ENCODE peak calls at places on chromosomes 13 and 19, in five cellular contexts. Q is A549, Z is suprapubic skin, W is K562, F is SK-N-SH. V is an unnamed sample.

GRCh38 chr13:33208290-33208990 is 77.1 kb downstream of the STARD13 start:
- DNase-seq in F (no peak), Q (no peak), W (no peak), Z (no peak), V (no peak)

GRCh38 chr13:53920916-53921315 is 892.3 kb downstream of the OLFM4 start:
- DNase-seq in W (no peak), F (no peak), Q (no peak), Z (no peak), V (no peak)

GRCh38 chr13:77026783-77027621 is at the start of gene FBXL3:
- DNase-seq in Q (peak; percentile 61), W (peak; percentile 85), F (peak; percentile 97), Z (peak; percentile 87), V (peak; percentile 84)

GRCh38 chr19:13164370-13165090 is 14.3 kb downstream of the IER2 start:
- DNase-seq in F (peak; percentile 84), W (no peak), Z (no peak), Q (no peak), V (peak; percentile 47)

GRCh38 chr19:19061491-19061890 is 2.3 kb upstream of the SLC25A42 start:
- DNase-seq in W (no peak), F (no peak), Q (no peak), Z (no peak), V (peak; percentile 28)

GRCh38 chr13:41565221-41565620 is 107.9 kb downstream of the RGCC start:
- DNase-seq in W (no peak), Z (no peak), F (no peak), Q (no peak), V (no peak)

GRCh38 chr13:46530084-46530935 is 22.7 kb upstream of the LRCH1 start:
- DNase-seq in F (no peak), Q (no peak), W (no peak), Z (no peak), V (no peak)

GRCh38 chr19:1088419-1089066 is 6.6 kb downstream of the POLR2E start:
- DNase-seq in W (no peak), Q (no peak), Z (no peak), F (no peak), V (peak; percentile 47)

GRCh38 chr19:8566855-8567254 is 10.4 kb downstream of the MYO1F start:
- DNase-seq in F (no peak), Z (no peak), Q (no peak), W (no peak), V (no peak)
- TF ChIP-seq EP300 in F (no peak), Z (no peak), Q (no peak), W (no peak), V (no peak)

DNA sequence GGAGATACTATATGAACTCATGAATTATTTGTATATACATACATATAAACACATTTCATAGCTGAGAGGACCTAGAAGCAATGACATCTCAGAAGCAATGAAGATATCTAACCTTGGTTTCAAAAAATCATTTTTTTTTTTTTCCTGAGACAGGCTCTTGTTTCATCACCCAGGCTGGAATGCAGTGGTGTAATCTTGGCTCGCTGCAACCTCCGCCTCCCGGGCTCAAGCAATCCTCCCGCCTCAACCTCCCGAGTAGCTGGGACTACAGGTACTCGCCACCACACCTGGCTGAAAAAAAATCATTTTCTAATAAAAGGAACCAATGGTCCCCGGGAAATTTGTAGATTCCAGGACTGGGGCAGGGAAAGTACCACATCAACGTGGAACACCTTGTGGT is 4.0 kb downstream of the ZNF565 start:
- DNase-seq in Z (no peak), F (no peak), Q (no peak), W (no peak), V (no peak)
- H3K27ac ChIP-seq in Z (no peak overlapping the region), F (no peak overlapping the region), Q (no peak overlapping the region), W (no peak overlapping the region), V (no peak overlapping the region)

GRCh38 chr19:6793411-6793810 is 20.9 kb downstream of the VAV1 start:
- DNase-seq in Z (no peak), F (no peak), Q (no peak), W (no peak), V (no peak)
- H3K4me1 ChIP-seq in Z (peaks cover 5% of the 10 kb centered on the region), F (no peaks in the 10 kb centered on the region), Q (no peaks in the 10 kb centered on the region), W (no peaks in the 10 kb centered on the region), V (no peaks in the 10 kb centered on the region)

GRCh38 chr13:51148223-51148951 is 37.3 kb upstream of the C13orf42 start:
- DNase-seq in W (no peak), Z (no peak), F (peak; percentile 27), Q (no peak), V (no peak)
- TF ChIP-seq EP300 in W (no peak), Z (no peak), F (no peak), Q (no peak), V (no peak)

DNA sequence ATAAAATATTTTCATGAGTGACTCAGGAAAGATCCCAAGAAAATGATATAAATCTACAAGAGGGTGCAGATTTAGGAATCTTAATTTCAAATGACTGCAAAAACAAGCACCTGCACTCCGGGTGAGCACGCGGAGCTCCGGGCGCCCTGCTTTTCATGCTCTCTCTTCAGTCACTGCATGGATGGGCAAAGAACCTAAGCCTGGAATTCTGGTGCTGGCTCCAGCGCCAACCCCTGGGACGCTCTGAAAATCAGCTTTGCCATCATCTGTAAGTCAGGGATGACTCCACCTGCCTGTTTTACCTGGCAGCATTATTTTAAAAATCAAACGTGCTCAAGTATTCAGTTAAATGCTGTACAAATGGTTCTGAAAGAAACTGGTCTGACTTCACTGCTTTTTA is 81.3 kb downstream of the COL4A1 start:
- DNase-seq in W (no peak), Q (no peak), Z (no peak), F (no peak), V (no peak)
- H3K27ac ChIP-seq in W (no peak overlapping the region), Q (no peak overlapping the region), Z (no peak overlapping the region), F (no peak overlapping the region), V (peak overlapping the region; percentile 92)

GRCh38 chr19:16376241-16376640 is 51.6 kb downstream of the KLF2 start:
- DNase-seq in F (no peak), Z (no peak), W (no peak), Q (no peak), V (no peak)
- H3K4me1 ChIP-seq in F (no peaks in the 10 kb centered on the region), Z (peaks cover 26% of the 10 kb centered on the region), W (peaks cover 25% of the 10 kb centered on the region), Q (peaks cover 9% of the 10 kb centered on the region), V (peaks cover 32% of the 10 kb centered on the region)